ENCODE peak calls at places on chromosomes 6 and 20, in seven cellular contexts. B is activated naive CD4-positive, alpha-beta T cell; Y is stimulated activated CD4-positive, alpha-beta T cell treated with anti-CD3 and anti-CD28 coated beads, Interleukin-15, amount 100 ng/mL, for 48 hours; E is GM23248; R is endothelial cell; W is Peyer's patch; C is CD4-positive, alpha-beta T cell. Z is an unnamed sample.

GRCh38 chr6:128491041-128491642 is 29.3 kb downstream of the PTPRK start:
- DNase-seq in B (no peak), Y (no peak), E (no peak), R (no peak), W (no peak), C (no peak), Z (no peak)

GRCh38 chr6:102571236-102571908 is 1177.9 kb downstream of the GRIK2 start:
- DNase-seq in B (no peak), Y (no peak), E (no peak), R (no peak), W (no peak), C (no peak), Z (peak; percentile 53)

GRCh38 chr6:27772261-27773001 is 139.8 kb downstream of the OR2B2 start:
- DNase-seq in B (peak; percentile 73), Y (peak; percentile 79), E (peak; percentile 95), R (peak; percentile 93), W (peak; percentile 82), C (peak; percentile 82), Z (peak; percentile 98)

GRCh38 chr20:49286689-49287551 is 9.1 kb upstream of the ZNFX1 start:
- DNase-seq in B (no peak), Y (no peak), E (peak; percentile 38), R (no peak), W (no peak), C (no peak), Z (peak; percentile 59)

GRCh38 chr20:53370345-53370961 is 223.2 kb downstream of the ZNF217 start:
- DNase-seq in B (no peak), Y (no peak), E (no peak), R (no peak), W (no peak), C (no peak), Z (no peak)

GRCh38 chr6:3750324-3751018 is 1.0 kb downstream of the PXDC1 start:
- DNase-seq in B (no peak), Y (no peak), E (peak; percentile 91), R (peak; percentile 47), W (peak; percentile 75), C (no peak), Z (peak; percentile 82)

GRCh38 chr6:45148278-45148677 is 179.9 kb upstream of the RUNX2 start:
- DNase-seq in B (no peak), Y (no peak), E (peak; percentile 47), R (no peak), W (no peak), C (no peak), Z (no peak)

GRCh38 chr6:170199716-170200115 is 91.2 kb downstream of the DLL1 start:
- DNase-seq in B (no peak), Y (no peak), E (no peak), R (no peak), W (no peak), C (no peak), Z (no peak)

GRCh38 chr6:56842602-56843475 is 112.1 kb upstream of the BEND6 start:
- DNase-seq in B (no peak), Y (no peak), E (peak; percentile 76), R (peak; percentile 56), W (no peak), C (no peak), Z (peak; percentile 86)

GRCh38 chr6:84546427-84546914 is 217.9 kb downstream of the TBX18 start:
- DNase-seq in B (no peak), Y (no peak), E (peak; percentile 80), R (no peak), W (no peak), C (no peak), Z (no peak)

GRCh38 chr6:149847943-149848267 is 16.3 kb downstream of the LRP11 start:
- DNase-seq in B (no peak), Y (no peak), E (no peak), R (no peak), W (no peak), C (no peak), Z (no peak)

GRCh38 chr20:33470866-33471265 is 19.0 kb upstream of the CBFA2T2 start:
- DNase-seq in B (no peak), Y (no peak), E (no peak), R (no peak), W (no peak), C (no peak), Z (no peak)

GRCh38 chr20:10034717-10035571 is at the start of gene ANKEF1:
- DNase-seq in B (peak; percentile 27), Y (peak; percentile 27), E (peak; percentile 18), R (peak; percentile 78), W (peak; percentile 85), C (peak; percentile 67), Z (peak; percentile 94)

GRCh38 chr6:52065621-52066020 is 21.8 kb downstream of the PKHD1 start:
- DNase-seq in B (no peak), Y (no peak), E (no peak), R (no peak), W (no peak), C (no peak), Z (no peak)

GRCh38 chr20:5870462-5871021 is 79.8 kb downstream of the TRMT6 start:
- DNase-seq in B (no peak), Y (no peak), E (no peak), R (no peak), W (no peak), C (no peak), Z (no peak)

GRCh38 chr6:83292900-83293843 is 100.0 kb downstream of the RWDD2A start:
- DNase-seq in B (no peak), Y (no peak), E (no peak), R (no peak), W (no peak), C (no peak), Z (no peak)

Z was measured in endodermal cell.